ENCODE peak calls at places on chromosome 14, in seven cellular contexts. R, V, N, J, H, P and T are unnamed samples.

GRCh38 chr14:72423957-72424356 is 469.9 kb downstream of the DPF3 start:
- DNase-seq in N (no peak), J (no peak), R (no peak), H (no peak), V (no peak), P (no peak), T (no peak)

GRCh38 chr14:45135181-45135580 is 549 bp upstream of the FANCM start:
- DNase-seq in J (no peak), R (no peak), P (no peak), H (no peak), V (no peak), N (peak; percentile 61), T (no peak)

GRCh38 chr14:21382886-21383847 is 652 bp downstream of the SUPT16H start:
- DNase-seq in H (no peak), P (peak; percentile 62), R (peak; percentile 25), V (peak; percentile 57), J (peak; percentile 40), N (peak; percentile 54), T (peak; percentile 13)

GRCh38 chr14:61562321-61563161 is 132.8 kb upstream of the HIF1A start:
- DNase-seq in J (no peak), H (peak; percentile 99), R (no peak), P (no peak), V (no peak), N (peak; percentile 99), T (peak; percentile 100)

GRCh38 chr14:89849931-89850330 is 104.6 kb downstream of the EFCAB11 start:
- DNase-seq in R (no peak), H (no peak), P (no peak), V (no peak), J (no peak), N (peak; percentile 53), T (peak; percentile 33)

GRCh38 chr14:23301969-23302289 is 730 bp downstream of the PPP1R3E start:
- DNase-seq in R (no peak), N (no peak), J (no peak), H (no peak), P (no peak), V (no peak), T (no peak)

GRCh38 chr14:34465069-34465859 is 3.2 kb upstream of the SPTSSA start:
- DNase-seq in H (no peak), J (no peak), R (no peak), V (no peak), N (peak; percentile 54), P (no peak), T (peak; percentile 29)

GRCh38 chr14:23829736-23830474 is 123.7 kb upstream of the DHRS4 start:
- DNase-seq in N (peak; percentile 86), R (no peak), P (no peak), J (no peak), V (no peak), H (peak; percentile 84), T (peak; percentile 90)

GRCh38 chr14:91205449-91205848 is 39.1 kb downstream of the GPR68 start:
- DNase-seq in J (no peak), R (no peak), P (no peak), H (no peak), N (peak; percentile 24), V (no peak), T (no peak)

GRCh38 chr14:36773136-36773540 is 111.5 kb downstream of the PAX9 start:
- DNase-seq in H (no peak), V (no peak), N (no peak), R (no peak), P (no peak), J (no peak), T (peak; percentile 54)

GRCh38 chr14:105853089-105853906 is 326.9 kb downstream of the TMEM121 start:
- DNase-seq in R (peak; percentile 11), J (no peak), V (no peak), P (peak; percentile 47), N (no peak), H (no peak), T (no peak)

GRCh38 chr14:50808053-50808452 is 22.9 kb downstream of the NIN start:
- DNase-seq in P (no peak), J (no peak), R (no peak), N (no peak), H (no peak), V (no peak), T (no peak)

GRCh38 chr14:29054119-29054518 is 287.5 kb downstream of the FOXG1 start:
- DNase-seq in V (no peak), J (no peak), R (no peak), H (no peak), P (no peak), N (peak; percentile 6), T (no peak)

GRCh38 chr14:58808828-58809227 is 171.1 kb downstream of the DACT1 start:
- DNase-seq in P (no peak), N (no peak), R (no peak), V (no peak), J (no peak), H (no peak), T (no peak)

GRCh38 chr14:50768693-50769092 is 62.3 kb downstream of the NIN start:
- DNase-seq in H (no peak), N (no peak), V (no peak), R (no peak), P (no peak), J (no peak), T (no peak)

GRCh38 chr14:104392001-104392395 is 187.6 kb upstream of the C14orf180 start:
- DNase-seq in J (no peak), P (peak; percentile 18), R (no peak), N (no peak), V (no peak), H (no peak), T (no peak)

GRCh38 chr14:55578511-55578910 is 1.5 kb upstream of the KTN1 start:
- DNase-seq in R (no peak), P (no peak), V (no peak), J (no peak), N (no peak), H (no peak), T (no peak)

GRCh38 chr14:55581011-55581806 is 1.2 kb downstream of the KTN1 start:
- DNase-seq in R (peak; percentile 31), J (peak; percentile 38), N (peak; percentile 40), H (no peak), P (peak; percentile 76), V (peak; percentile 50), T (peak; percentile 65)

GRCh38 chr14:55579724-55580400 is at the start of gene KTN1:
- DNase-seq in R (peak; percentile 80), H (no peak), J (peak; percentile 92), N (peak; percentile 65), P (peak; percentile 94), V (peak; percentile 86), T (peak; percentile 59)

GRCh38 chr14:55582741-55583140 is 2.7 kb downstream of the KTN1 start:
- DNase-seq in R (no peak), N (no peak), V (no peak), H (no peak), J (peak; percentile 35), P (no peak), T (no peak)

GRCh38 chr14:55580401-55581010 is 499 bp downstream of the KTN1 start:
- DNase-seq in R (peak; percentile 47), J (peak; percentile 61), P (peak; percentile 75), V (peak; percentile 66), N (no peak), H (no peak), T (no peak)
- TF ChIP-seq CTCF in R (no peak), J (peak; percentile 3), P (no peak), V (no peak), N (no peak), H (no peak), T (no peak)

GRCh38 chr14:88380405-88380804 is 5.1 kb upstream of the SPATA7 start:
- DNase-seq in N (peak; percentile 33), J (peak; percentile 13), H (no peak), P (no peak), R (no peak), V (no peak), T (no peak)
- TF ChIP-seq CTCF in N (peak; percentile 29), J (peak; percentile 18), H (peak; percentile 15), P (no peak), R (no peak), V (no peak), T (peak; percentile 64)

GRCh38 chr14:67705211-67705610 is 3.5 kb downstream of the RDH12 start:
- DNase-seq in N (no peak), J (no peak), R (no peak), P (no peak), V (no peak), H (no peak), T (peak; percentile 74)

GRCh38 chr14:67704018-67704417 is 2.3 kb downstream of the RDH12 start:
- DNase-seq in P (no peak), J (no peak), N (no peak), H (no peak), V (no peak), R (no peak), T (no peak)

GRCh38 chr14:67710209-67710608 is 8.5 kb downstream of the RDH12 start:
- DNase-seq in J (no peak), H (no peak), N (no peak), P (no peak), V (no peak), R (no peak), T (no peak)

DNA sequence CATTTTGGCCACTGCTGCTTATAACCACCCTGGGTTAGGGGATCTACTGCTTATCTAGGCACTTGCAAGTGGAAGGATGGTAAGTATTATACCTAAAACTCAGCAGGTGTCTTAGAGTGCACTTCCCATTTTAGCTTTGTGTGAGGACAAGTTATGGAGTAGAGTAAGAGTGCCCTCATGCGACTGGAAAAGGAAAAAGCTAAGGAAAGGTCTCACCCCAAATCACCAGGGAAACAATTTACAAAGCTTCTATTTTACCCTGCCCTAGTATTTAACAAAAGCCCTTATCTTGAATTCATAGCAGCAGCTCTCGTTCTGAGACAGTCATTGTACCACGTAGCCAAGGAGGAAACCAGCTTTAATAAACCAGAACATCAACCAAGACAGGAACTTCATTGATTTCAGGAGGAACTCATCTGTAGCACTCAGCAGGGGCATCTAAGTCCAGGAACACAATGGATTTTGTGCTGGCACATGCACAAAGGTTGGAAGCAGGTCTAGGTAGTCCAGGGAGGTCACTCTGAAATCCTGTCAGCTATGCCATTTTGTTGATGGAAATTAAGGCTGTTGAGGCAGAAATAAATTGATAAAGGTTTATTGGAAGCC is 2.9 kb downstream of the RDH12 start:
- DNase-seq in V (no peak), R (no peak), H (no peak), N (peak; percentile 73), J (peak; percentile 67), P (no peak), T (peak; percentile 50)
- TF ChIP-seq CTCF in V (peak; percentile 68), R (peak; percentile 65), H (peak; percentile 83), N (peak; percentile 82), J (peak; percentile 72), P (peak; percentile 42), T (peak; percentile 87)

DNA sequence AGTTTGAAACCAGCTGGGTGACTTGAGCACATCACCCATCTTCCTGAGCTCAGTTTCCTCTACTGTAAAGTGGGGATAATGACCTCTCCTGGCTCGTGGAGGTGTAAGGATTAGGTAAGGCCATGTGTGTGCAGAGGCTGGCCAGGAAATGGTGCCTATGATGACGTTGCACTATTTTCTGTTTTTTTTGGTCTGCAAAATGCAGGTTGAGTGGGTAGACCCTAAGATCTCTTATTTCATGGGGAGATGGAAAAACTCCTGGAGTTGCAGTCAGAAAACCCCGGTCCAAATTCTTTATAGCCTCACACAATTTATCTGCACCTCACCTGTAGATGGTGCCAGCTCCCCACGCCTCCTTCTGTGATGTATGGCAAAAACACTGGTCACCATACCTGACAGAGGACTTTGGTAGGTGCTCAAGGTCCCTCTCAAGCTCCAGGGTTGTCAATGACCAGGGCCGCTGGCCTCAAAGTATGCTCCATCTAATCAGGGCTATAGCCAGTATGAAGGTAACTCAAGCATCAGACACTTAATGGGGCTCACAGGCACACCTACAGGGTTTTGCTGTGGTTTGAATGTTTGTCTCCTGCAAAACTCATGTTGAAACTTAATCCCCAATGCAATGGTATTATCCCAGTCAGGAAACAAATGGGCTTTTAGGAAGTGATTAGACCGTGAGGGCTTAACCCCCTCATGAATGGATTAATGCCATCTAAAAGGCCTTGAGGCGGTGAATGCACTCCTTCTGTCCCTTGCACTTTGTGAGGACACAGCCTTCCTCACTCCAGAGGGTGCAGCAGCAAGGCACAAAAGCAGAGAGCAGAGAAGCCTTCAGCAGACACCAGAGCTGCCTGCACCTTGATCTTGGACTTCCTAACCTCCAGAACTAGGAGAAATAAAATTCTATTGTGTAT is 17.6 kb downstream of the C14orf132 start:
- DNase-seq in J (no peak), V (no peak), N (no peak), H (no peak), P (no peak), R (no peak), T (no peak)
- TF ChIP-seq CTCF in J (peak; percentile 4), V (no peak), N (no peak), H (no peak), P (no peak), R (no peak), T (peak; percentile 61)